ENCODE peak calls at places on chromosomes 3 and 15, in five cellular contexts. Y, R, L, M and V are unnamed samples.

GRCh38 chr3:124033360-124034015 is 41.6 kb upstream of the ROPN1 start:
- DNase-seq in L (no peak), M (no peak), R (no peak), Y (no peak), V (peak; percentile 8)

GRCh38 chr3:121995190-121996137 is 26.6 kb downstream of the ILDR1 start:
- DNase-seq in L (peak; percentile 49), M (peak; percentile 54), Y (peak; percentile 80), R (no peak), V (peak; percentile 51)

GRCh38 chr3:36907911-36908646 is 36.8 kb downstream of the TRANK1 start:
- DNase-seq in R (peak; percentile 64), Y (peak; percentile 74), L (peak; percentile 66), M (peak; percentile 67), V (peak; percentile 61)

GRCh38 chr3:172716476-172716875 is 5.6 kb upstream of the NCEH1 start:
- DNase-seq in M (no peak), R (no peak), L (no peak), Y (peak; percentile 83), V (no peak)

GRCh38 chr15:68626283-68626682 is 47.5 kb downstream of the CORO2B start:
- DNase-seq in Y (no peak), R (no peak), M (no peak), L (no peak), V (no peak)

GRCh38 chr15:84797212-84797611 is 19.9 kb upstream of the ALPK3 start:
- DNase-seq in Y (no peak), R (no peak), L (no peak), M (no peak), V (peak; percentile 89)

GRCh38 chr3:105355355-105356063 is 11.2 kb upstream of the ALCAM start:
- DNase-seq in R (no peak), Y (no peak), L (no peak), M (no peak), V (no peak)

GRCh38 chr3:66910721-66911120 is 87.4 kb upstream of the KBTBD8 start:
- DNase-seq in Y (no peak), L (no peak), M (no peak), R (no peak), V (no peak)

GRCh38 chr3:32456429-32457130 is 46.1 kb downstream of the CMTM6 start:
- DNase-seq in L (no peak), Y (no peak), M (no peak), R (no peak), V (no peak)

GRCh38 chr15:101844916-101845315 is 32.9 kb downstream of the OR4F15 start:
- DNase-seq in Y (peak; percentile 0), R (no peak), M (no peak), L (no peak), V (no peak)

GRCh38 chr3:1439395-1439794 is 346.6 kb downstream of the CNTN6 start:
- DNase-seq in R (no peak), Y (no peak), L (no peak), M (peak; percentile 38), V (no peak)

GRCh38 chr3:11567516-11568467 is 75.9 kb downstream of the VGLL4 start:
- DNase-seq in M (no peak), L (no peak), Y (no peak), R (no peak), V (peak; percentile 89)

GRCh38 chr3:127410137-127410488 is 122.3 kb upstream of the PRR20G start:
- DNase-seq in R (no peak), L (no peak), Y (no peak), M (no peak), V (no peak)

GRCh38 chr3:141707741-141708203 is 30.3 kb upstream of the RNF7 start:
- DNase-seq in Y (no peak), M (no peak), R (no peak), L (no peak), V (peak; percentile 41)

GRCh38 chr15:76972420-76973361 is 22.2 kb upstream of the PSTPIP1 start:
- DNase-seq in R (no peak), Y (no peak), M (peak; percentile 16), L (no peak), V (peak; percentile 42)

GRCh38 chr3:194140520-194141414 is 4.8 kb downstream of the HES1 start:
- DNase-seq in L (no peak), Y (no peak), R (no peak), M (peak; percentile 64), V (peak; percentile 45)

GRCh38 chr15:57909388-57909787 is 156.1 kb downstream of the ALDH1A2 start:
- DNase-seq in L (no peak), M (no peak), Y (no peak), R (no peak), V (no peak)

GRCh38 chr15:70490148-70490837 is 273.1 kb downstream of the UACA start:
- DNase-seq in R (no peak), L (no peak), Y (no peak), M (no peak), V (no peak)

GRCh38 chr15:66809664-66810063 is 107.6 kb downstream of the SMAD6 start:
- DNase-seq in R (no peak), Y (no peak), M (no peak), L (no peak), V (no peak)

GRCh38 chr3:37074178-37074577 is 80.9 kb downstream of the MLH1 start:
- DNase-seq in Y (no peak), L (no peak), R (no peak), M (no peak), V (peak; percentile 27)

GRCh38 chr3:69767571-69767970 is 28.3 kb downstream of the MITF start:
- DNase-seq in Y (peak; percentile 94), R (no peak), M (no peak), L (no peak), V (no peak)